ENCODE peak calls at places on chromosomes 7 and 10, in four cellular contexts. One of them, this sample, is unnamed. For H3K36me3, the result is how much of the 10 kb centered on the place peaks cover.

GRCh38 chr7:4406288-4407058 is 275.6 kb upstream of the FOXK1 start:
- DNase-seq in tibial artery: no peak
- DNase-seq in heart left ventricle: no peak
- DNase-seq in fibroblast of lung: no peak
- DNase-seq in this sample: no peak

GRCh38 chr7:128395748-128396147 is 14.0 kb downstream of the IMPDH1 start:
- DNase-seq in fibroblast of lung: no peak
- DNase-seq in tibial artery: no peak
- DNase-seq in heart left ventricle: no peak
- DNase-seq in this sample: no peak

GRCh38 chr7:18834574-18835361 is 282.7 kb downstream of the TWIST1 start:
- DNase-seq in heart left ventricle: no peak
- DNase-seq in fibroblast of lung: no peak
- DNase-seq in tibial artery: no peak
- DNase-seq in this sample: no peak

GRCh38 chr7:13903997-13904396 is 85.5 kb downstream of the ETV1 start:
- DNase-seq in tibial artery: no peak
- DNase-seq in fibroblast of lung: peak
- DNase-seq in heart left ventricle: no peak
- DNase-seq in this sample: no peak

GRCh38 chr10:126599949-126600627 is 70.4 kb downstream of the C10orf90 start:
- DNase-seq in fibroblast of lung: no peak
- DNase-seq in heart left ventricle: no peak
- DNase-seq in tibial artery: no peak
- DNase-seq in this sample: no peak

GRCh38 chr7:6186578-6186977 is 85.8 kb downstream of the CYTH3 start:
- DNase-seq in tibial artery: no peak
- DNase-seq in heart left ventricle: no peak
- DNase-seq in fibroblast of lung: no peak
- DNase-seq in this sample: no peak

GRCh38 chr7:157650801-157651200 is 314.0 kb downstream of the DNAJB6 start:
- DNase-seq in heart left ventricle: no peak
- DNase-seq in tibial artery: no peak
- DNase-seq in fibroblast of lung: no peak
- DNase-seq in this sample: no peak

GRCh38 chr10:76205361-76205760 is 773.9 kb downstream of the LRMDA start:
- DNase-seq in heart left ventricle: no peak
- DNase-seq in tibial artery: no peak
- DNase-seq in fibroblast of lung: no peak
- DNase-seq in this sample: no peak

GRCh38 chr7:135257790-135258189 is 24.2 kb downstream of the STRA8 start:
- DNase-seq in heart left ventricle: no peak
- DNase-seq in fibroblast of lung: no peak
- DNase-seq in tibial artery: no peak
- DNase-seq in this sample: no peak

GRCh38 chr10:88032566-88032965 is 169.1 kb downstream of the PTEN start:
- DNase-seq in tibial artery: no peak
- DNase-seq in heart left ventricle: no peak
- DNase-seq in fibroblast of lung: peak
- DNase-seq in this sample: no peak

GRCh38 chr10:97596101-97597055 is 6.9 kb downstream of the C10orf62 start:
- DNase-seq in fibroblast of lung: peak
- DNase-seq in tibial artery: peak
- DNase-seq in heart left ventricle: peak
- DNase-seq in this sample: peak

GRCh38 chr7:107879400-107880035 is 11.5 kb upstream of the DLD start:
- DNase-seq in tibial artery: no peak
- DNase-seq in fibroblast of lung: peak
- DNase-seq in heart left ventricle: no peak
- DNase-seq in this sample: no peak

GRCh38 chr7:157985636-157986035 is 602.0 kb downstream of the PTPRN2 start:
- DNase-seq in heart left ventricle: no peak
- DNase-seq in tibial artery: no peak
- DNase-seq in fibroblast of lung: no peak
- DNase-seq in this sample: peak

GRCh38 chr7:45588466-45588865 is 14.3 kb downstream of the ADCY1 start:
- DNase-seq in fibroblast of lung: no peak
- DNase-seq in tibial artery: no peak
- DNase-seq in heart left ventricle: no peak
- DNase-seq in this sample: no peak

GRCh38 chr7:124459101-124460052 is 306.2 kb downstream of the GPR37 start:
- DNase-seq in fibroblast of lung: peak
- DNase-seq in tibial artery: no peak
- DNase-seq in heart left ventricle: no peak
- DNase-seq in this sample: no peak

GRCh38 chr10:62559481-62560206 is 185.5 kb downstream of the ZNF365 start:
- DNase-seq in fibroblast of lung: peak
- DNase-seq in heart left ventricle: no peak
- DNase-seq in tibial artery: no peak
- DNase-seq in this sample: no peak

GRCh38 chr10:11602919-11603523 is 8.4 kb downstream of the USP6NL start:
- DNase-seq in tibial artery: no peak
- DNase-seq in fibroblast of lung: peak
- DNase-seq in heart left ventricle: no peak
- DNase-seq in this sample: no peak

GRCh38 chr10:63698815-63699205 is 177.6 kb downstream of the REEP3 start:
- DNase-seq in heart left ventricle: no peak
- DNase-seq in tibial artery: no peak
- DNase-seq in fibroblast of lung: peak
- DNase-seq in this sample: no peak

GRCh38 chr7:121182902-121183301 is 145.9 kb upstream of the WNT16 start:
- DNase-seq in tibial artery: no peak
- DNase-seq in heart left ventricle: no peak
- DNase-seq in fibroblast of lung: no peak
- DNase-seq in this sample: no peak

GRCh38 chr7:73367006-73367405 is 39.0 kb downstream of the FKBP6 start:
- DNase-seq in heart left ventricle: no peak
- DNase-seq in fibroblast of lung: no peak
- DNase-seq in tibial artery: no peak
- DNase-seq in this sample: no peak

GRCh38 chr7:8564296-8564695 is 130.9 kb downstream of the NXPH1 start:
- DNase-seq in heart left ventricle: no peak
- DNase-seq in fibroblast of lung: no peak
- DNase-seq in tibial artery: no peak
- DNase-seq in this sample: no peak

GRCh38 chr7:97006951-97007861 is 1.9 kb downstream of the DLX6 start:
- DNase-seq in heart left ventricle: no peak
- DNase-seq in tibial artery: no peak
- DNase-seq in fibroblast of lung: no peak
- DNase-seq in this sample: no peak

GRCh38 chr7:81478664-81479063 is 291.2 kb downstream of the HGF start:
- DNase-seq in tibial artery: no peak
- DNase-seq in fibroblast of lung: no peak
- DNase-seq in heart left ventricle: no peak
- DNase-seq in this sample: no peak

GRCh38 chr10:96719850-96720421 is 378 bp downstream of the PIK3AP1 start:
- DNase-seq in heart left ventricle: peak
- DNase-seq in fibroblast of lung: peak
- DNase-seq in tibial artery: peak
- DNase-seq in this sample: peak

GRCh38 chr7:156919132-156919713 is 26.2 kb upstream of the LMBR1 start:
- DNase-seq in heart left ventricle: no peak
- DNase-seq in tibial artery: no peak
- DNase-seq in fibroblast of lung: no peak
- DNase-seq in this sample: no peak

GRCh38 chr10:59622320-59622901 is 87.2 kb downstream of the SLC16A9 start:
- DNase-seq in heart left ventricle: peak
- DNase-seq in fibroblast of lung: peak
- DNase-seq in tibial artery: peak
- DNase-seq in this sample: no peak

GRCh38 chr10:93235686-93236085 is 162.0 kb downstream of the CYP26A1 start:
- DNase-seq in fibroblast of lung: peak
- DNase-seq in heart left ventricle: no peak
- DNase-seq in tibial artery: no peak
- DNase-seq in this sample: no peak

GRCh38 chr10:34670101-34670500 is 145.0 kb downstream of the PARD3 start:
- DNase-seq in heart left ventricle: no peak
- DNase-seq in fibroblast of lung: no peak
- DNase-seq in tibial artery: no peak
- DNase-seq in this sample: no peak

GRCh38 chr10:68406111-68406814 is 814 bp downstream of the RUFY2 start:
- DNase-seq in heart left ventricle: peak
- DNase-seq in tibial artery: peak
- DNase-seq in fibroblast of lung: peak
- DNase-seq in this sample: peak

GRCh38 chr10:102701796-102702195 is 12.4 kb downstream of the ARL3 start:
- DNase-seq in fibroblast of lung: no peak
- DNase-seq in heart left ventricle: no peak
- DNase-seq in tibial artery: no peak
- DNase-seq in this sample: no peak

GRCh38 chr10:53839437-53840039 is 961.5 kb downstream of the PCDH15 start:
- DNase-seq in fibroblast of lung: peak
- DNase-seq in heart left ventricle: no peak
- DNase-seq in tibial artery: no peak
- DNase-seq in this sample: no peak

GRCh38 chr10:29344073-29344820 is 55.4 kb downstream of the LYZL1 start:
- DNase-seq in tibial artery: no peak
- DNase-seq in fibroblast of lung: peak
- DNase-seq in heart left ventricle: peak
- DNase-seq in this sample: peak

GRCh38 chr10:47277352-47278151 is 22.4 kb upstream of the GDF10 start:
- DNase-seq in tibial artery: no peak
- DNase-seq in fibroblast of lung: no peak
- DNase-seq in heart left ventricle: no peak
- DNase-seq in this sample: no peak

GRCh38 chr7:25854608-25855497 is 297.1 kb upstream of the NFE2L3 start:
- DNase-seq in heart left ventricle: peak
- DNase-seq in fibroblast of lung: peak
- DNase-seq in tibial artery: peak
- DNase-seq in this sample: peak

GRCh38 chr7:141320287-141320686 is 230.9 kb upstream of the AGK start:
- DNase-seq in heart left ventricle: no peak
- DNase-seq in fibroblast of lung: no peak
- DNase-seq in tibial artery: no peak
- DNase-seq in this sample: no peak

GRCh38 chr10:20492447-20492846 is 404.7 kb downstream of the NEBL start:
- DNase-seq in heart left ventricle: no peak
- DNase-seq in tibial artery: no peak
- DNase-seq in fibroblast of lung: no peak
- DNase-seq in this sample: no peak

GRCh38 chr7:137953043-137953691 is 48.7 kb downstream of the CREB3L2 start:
- DNase-seq in heart left ventricle: no peak
- DNase-seq in fibroblast of lung: peak
- DNase-seq in tibial artery: no peak
- DNase-seq in this sample: no peak

GRCh38 chr7:73885975-73886798 is 25.2 kb downstream of the TMEM270 start:
- DNase-seq in fibroblast of lung: peak
- DNase-seq in tibial artery: peak
- DNase-seq in heart left ventricle: peak
- DNase-seq in this sample: peak

GRCh38 chr7:71633571-71634008 is 501.6 kb downstream of the GALNT17 start:
- DNase-seq in fibroblast of lung: peak
- DNase-seq in heart left ventricle: no peak
- DNase-seq in tibial artery: no peak
- DNase-seq in this sample: no peak

GRCh38 chr10:128187788-128188185 is 61.6 kb upstream of the MKI67 start:
- DNase-seq in fibroblast of lung: no peak
- DNase-seq in tibial artery: no peak
- DNase-seq in heart left ventricle: no peak
- DNase-seq in this sample: no peak
- H3K4me3 ChIP-seq in fibroblast of lung: no peak
- H3K4me3 ChIP-seq in tibial artery: no peak
- H3K4me3 ChIP-seq in heart left ventricle: peak
- H3K4me3 ChIP-seq in this sample: no peak

GRCh38 chr10:118835682-118836326 is 81.0 kb upstream of the CACUL1 start:
- DNase-seq in tibial artery: no peak
- DNase-seq in heart left ventricle: no peak
- DNase-seq in fibroblast of lung: peak
- DNase-seq in this sample: no peak
- H3K36me3 ChIP-seq in tibial artery: under half
- H3K36me3 ChIP-seq in heart left ventricle: under half
- H3K36me3 ChIP-seq in fibroblast of lung: under half
- H3K36me3 ChIP-seq in this sample: under half

GRCh38 chr10:48684463-48684791 is 246 bp upstream of the WDFY4 start:
- DNase-seq in heart left ventricle: no peak
- DNase-seq in tibial artery: no peak
- DNase-seq in fibroblast of lung: no peak
- DNase-seq in this sample: no peak
- H3K4me3 ChIP-seq in heart left ventricle: peak
- H3K4me3 ChIP-seq in tibial artery: no peak
- H3K4me3 ChIP-seq in fibroblast of lung: no peak
- H3K4me3 ChIP-seq in this sample: no peak

DNA sequence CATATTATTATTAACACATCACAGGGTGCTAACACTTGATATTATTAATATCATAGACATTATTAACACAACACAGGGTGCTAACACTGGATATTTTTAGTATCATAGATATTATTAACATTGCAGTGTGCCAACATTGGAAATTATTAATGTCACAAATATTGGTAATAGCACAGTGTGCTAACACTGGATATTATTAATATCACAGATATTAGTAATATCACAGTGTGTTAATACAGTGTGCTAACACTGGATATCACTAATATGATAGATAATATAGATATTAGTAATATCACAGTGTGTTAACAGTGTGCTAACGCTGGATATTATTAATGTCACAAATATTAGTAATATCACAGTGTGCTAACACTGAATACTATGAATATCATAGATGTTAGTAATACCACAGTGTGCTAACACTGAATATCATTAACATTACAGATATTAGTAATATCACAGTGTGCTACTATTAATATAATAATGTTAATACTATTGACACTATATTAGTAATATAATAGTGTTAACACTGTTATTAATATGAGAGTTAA is 1.6 kb upstream of the TMEM225B start:
- DNase-seq in heart left ventricle: no peak
- DNase-seq in fibroblast of lung: no peak
- DNase-seq in tibial artery: no peak
- DNase-seq in this sample: no peak
- H3K36me3 ChIP-seq in heart left ventricle: under half
- H3K36me3 ChIP-seq in fibroblast of lung: under half
- H3K36me3 ChIP-seq in tibial artery: under half
- H3K36me3 ChIP-seq in this sample: under half

GRCh38 chr10:44995914-44996633 is 4.6 kb upstream of the ZNF22 start:
- DNase-seq in heart left ventricle: peak
- DNase-seq in fibroblast of lung: no peak
- DNase-seq in tibial artery: peak
- DNase-seq in this sample: peak

GRCh38 chr10:44993922-44994751 is 6.6 kb upstream of the ZNF22 start:
- DNase-seq in tibial artery: peak
- DNase-seq in heart left ventricle: peak
- DNase-seq in fibroblast of lung: peak
- DNase-seq in this sample: no peak

GRCh38 chr10:44995581-44995913 is 5.2 kb upstream of the ZNF22 start:
- DNase-seq in heart left ventricle: no peak
- DNase-seq in fibroblast of lung: no peak
- DNase-seq in tibial artery: no peak
- DNase-seq in this sample: no peak

GRCh38 chr10:44993226-44993921 is 7.3 kb upstream of the ZNF22 start:
- DNase-seq in heart left ventricle: peak
- DNase-seq in tibial artery: peak
- DNase-seq in fibroblast of lung: no peak
- DNase-seq in this sample: no peak

GRCh38 chr10:44994752-44995530 is 5.8 kb upstream of the ZNF22 start:
- DNase-seq in fibroblast of lung: no peak
- DNase-seq in tibial artery: peak
- DNase-seq in heart left ventricle: peak
- DNase-seq in this sample: no peak
- H3K4me3 ChIP-seq in fibroblast of lung: no peak
- H3K4me3 ChIP-seq in tibial artery: no peak
- H3K4me3 ChIP-seq in heart left ventricle: no peak
- H3K4me3 ChIP-seq in this sample: no peak